ENCODE peak calls at places on chromosomes 7 and 10, in nine cellular contexts. R, Y, V, M, I, Q, U, C and A are unnamed samples.
A peak's percentile ranks its signal among the peaks of the same experiment; 100 is the strongest.

GRCh38 chr7:1532456-1533254 is 2.2 kb downstream of the MAFK start:
- DNase-seq in V (peak; percentile 97), Q (no peak), R (peak; percentile 38), C (no peak), Y (peak; percentile 91), M (no peak), U (peak; percentile 55), I (peak; percentile 24), A (no peak)

GRCh38 chr7:137634356-137634755 is 212.4 kb downstream of the DGKI start:
- DNase-seq in R (no peak), Q (no peak), U (no peak), I (no peak), V (no peak), M (no peak), C (no peak), Y (no peak), A (no peak)

GRCh38 chr10:33273295-33274002 is 61.0 kb downstream of the NRP1 start:
- DNase-seq in I (peak; percentile 14), V (peak; percentile 98), U (no peak), Q (peak; percentile 57), Y (peak; percentile 87), M (no peak), R (no peak), C (no peak), A (no peak)

GRCh38 chr7:39429421-39429820 is 136.8 kb upstream of the YAE1 start:
- DNase-seq in R (no peak), Q (no peak), C (no peak), I (no peak), M (no peak), V (no peak), Y (no peak), U (no peak), A (no peak)

GRCh38 chr10:5892007-5892406 is 2.0 kb downstream of the FBH1 start:
- DNase-seq in U (no peak), R (no peak), Q (no peak), C (no peak), V (peak; percentile 70), I (no peak), Y (no peak), M (no peak), A (no peak)

GRCh38 chr7:105690286-105690915 is 109.1 kb upstream of the EFCAB10 start:
- DNase-seq in M (no peak), C (no peak), Y (no peak), I (no peak), Q (no peak), U (no peak), R (no peak), V (no peak), A (no peak)

GRCh38 chr10:34403512-34403911 is 411.6 kb downstream of the PARD3 start:
- DNase-seq in C (no peak), Y (no peak), Q (no peak), R (no peak), I (no peak), U (no peak), V (no peak), M (no peak), A (no peak)

GRCh38 chr7:141844256-141844655 is 3.0 kb upstream of the PRSS37 start:
- DNase-seq in Y (no peak), I (peak; percentile 74), R (no peak), V (no peak), C (no peak), M (no peak), U (no peak), Q (no peak), A (no peak)

GRCh38 chr7:43584200-43584586 is 1.3 kb downstream of the STK17A start:
- DNase-seq in Y (peak; percentile 40), Q (no peak), C (no peak), M (no peak), U (no peak), R (no peak), I (no peak), V (peak; percentile 88), A (no peak)

GRCh38 chr7:98831641-98832221 is 38.1 kb downstream of the TMEM130 start:
- DNase-seq in M (no peak), C (no peak), Q (no peak), U (peak; percentile 19), R (no peak), Y (no peak), V (peak; percentile 31), I (no peak), A (no peak)

GRCh38 chr7:130966246-130967009 is 232.4 kb upstream of the KLF14 start:
- DNase-seq in U (no peak), V (peak; percentile 74), Y (peak; percentile 40), M (no peak), R (no peak), Q (no peak), C (no peak), I (no peak), A (no peak)

GRCh38 chr10:68576118-68576517 is 16.0 kb downstream of the TET1 start:
- DNase-seq in Y (no peak), V (no peak), R (no peak), Q (no peak), M (no peak), U (no peak), I (no peak), C (no peak), A (no peak)

GRCh38 chr7:46173526-46174191 is 252.6 kb upstream of the IGFBP3 start:
- DNase-seq in M (no peak), I (no peak), Y (peak; percentile 33), V (no peak), Q (no peak), R (no peak), U (no peak), C (no peak), A (no peak)

GRCh38 chr7:147829021-147829420 is 761.5 kb upstream of the C7orf33 start:
- DNase-seq in Y (no peak), C (no peak), Q (no peak), M (no peak), V (no peak), U (no peak), R (no peak), I (no peak), A (no peak)

GRCh38 chr10:77553311-77553710 is 84.3 kb downstream of the KCNMA1 start:
- DNase-seq in C (no peak), I (no peak), M (no peak), V (no peak), Q (no peak), Y (no peak), R (no peak), U (no peak), A (no peak)

GRCh38 chr7:19752045-19752444 is 21.4 kb downstream of the TMEM196 start:
- DNase-seq in Q (no peak), C (no peak), U (no peak), I (no peak), V (no peak), M (no peak), Y (no peak), R (no peak), A (no peak)

GRCh38 chr7:157423348-157423747 is 86.5 kb downstream of the DNAJB6 start:
- DNase-seq in Y (no peak), V (no peak), C (no peak), U (no peak), Q (no peak), R (no peak), M (no peak), I (no peak), A (no peak)

GRCh38 chr7:136635755-136636154 is 232.7 kb upstream of the CHRM2 start:
- DNase-seq in R (no peak), U (no peak), M (no peak), Q (no peak), I (no peak), C (no peak), V (no peak), Y (no peak), A (no peak)

GRCh38 chr10:113920819-113921345 is 66.4 kb downstream of the NHLRC2 start:
- DNase-seq in Y (no peak), M (no peak), Q (no peak), R (no peak), C (no peak), U (no peak), V (no peak), I (no peak), A (no peak)

GRCh38 chr7:1027285-1028043 is 16.9 kb upstream of the GPR146 start:
- DNase-seq in I (no peak), Y (peak; percentile 59), V (peak; percentile 51), M (no peak), R (no peak), C (no peak), Q (peak; percentile 12), U (peak; percentile 51), A (no peak)

GRCh38 chr10:80497187-80498038 is 40.3 kb upstream of the SH2D4B start:
- DNase-seq in Q (no peak), Y (no peak), U (no peak), C (no peak), V (peak; percentile 67), I (no peak), M (no peak), R (no peak), A (no peak)

GRCh38 chr7:132622081-132622480 is 45.8 kb upstream of the PLXNA4 start:
- DNase-seq in C (no peak), M (no peak), U (no peak), Y (peak; percentile 67), Q (no peak), V (peak; percentile 44), I (no peak), R (no peak), A (no peak)

GRCh38 chr7:114620208-114620607 is 205.6 kb downstream of the FOXP2 start:
- DNase-seq in Y (no peak), V (no peak), M (no peak), U (no peak), R (no peak), Q (no peak), I (no peak), C (peak; percentile 22), A (no peak)

GRCh38 chr10:62231371-62231770 is 37.3 kb downstream of the RTKN2 start:
- DNase-seq in V (peak; percentile 84), I (no peak), C (no peak), Y (peak; percentile 72), M (no peak), R (no peak), U (no peak), Q (no peak), A (no peak)

GRCh38 chr7:104584620-104585019 is 256.2 kb downstream of the LHFPL3 start:
- DNase-seq in V (peak; percentile 1), I (no peak), Q (no peak), U (no peak), C (no peak), R (no peak), M (no peak), Y (no peak), A (no peak)

GRCh38 chr10:12644380-12645144 is 295.2 kb downstream of the CAMK1D start:
- DNase-seq in U (no peak), R (no peak), Y (no peak), M (peak; percentile 56), Q (no peak), V (no peak), C (no peak), I (no peak), A (no peak)

GRCh38 chr10:124318076-124318475 is 100.6 kb downstream of the OAT start:
- DNase-seq in C (no peak), R (no peak), U (no peak), V (no peak), Q (no peak), M (no peak), Y (no peak), I (no peak), A (no peak)